ENCODE peak calls at places on chromosomes 13 and 19, in ten cellular contexts. V, Q, C, Y, W, Z, K, L, O and R are unnamed samples.
A peak's percentile ranks its signal among the peaks of the same experiment; 100 is the strongest.

GRCh38 chr13:20258208-20258962 is 26.3 kb upstream of the GJB6 start:
- DNase-seq in V (no peak), Q (no peak), C (no peak), Y (no peak), W (no peak), Z (no peak), K (no peak), L (no peak), O (no peak), R (no peak)

GRCh38 chr13:42681394-42681793 is 100.0 kb upstream of the FAM216B start:
- DNase-seq in V (no peak), Q (no peak), C (no peak), Y (no peak), W (no peak), Z (no peak), K (no peak), L (no peak), O (no peak), R (no peak)

GRCh38 chr13:30567072-30567471 is 50.6 kb upstream of the USPL1 start:
- DNase-seq in V (no peak), Q (no peak), C (no peak), Y (no peak), W (no peak), Z (no peak), K (no peak), L (no peak), O (no peak), R (no peak)

GRCh38 chr13:46685006-46685730 is 111.8 kb downstream of the ESD start:
- DNase-seq in V (no peak), Q (no peak), C (no peak), Y (no peak), W (no peak), Z (no peak), K (no peak), L (no peak), O (no peak), R (no peak)

GRCh38 chr13:23667750-23668149 is 97.5 kb downstream of the TNFRSF19 start:
- DNase-seq in V (no peak), Q (no peak), C (no peak), Y (no peak), W (no peak), Z (no peak), K (no peak), L (no peak), O (no peak), R (no peak)

GRCh38 chr13:57627663-57628062 is 3.9 kb upstream of the PCDH17 start:
- DNase-seq in V (no peak), Q (no peak), C (peak; percentile 41), Y (peak; percentile 1), W (no peak), Z (no peak), K (no peak), L (no peak), O (no peak), R (no peak)

GRCh38 chr13:44974056-44974798 is 15.0 kb downstream of the NUFIP1 start:
- DNase-seq in V (no peak), Q (no peak), C (no peak), Y (peak; percentile 47), W (no peak), Z (no peak), K (no peak), L (no peak), O (no peak), R (no peak)

GRCh38 chr19:41689993-41690800 is 2.1 kb upstream of the CEACAM7 start:
- DNase-seq in V (no peak), Q (no peak), C (no peak), Y (no peak), W (no peak), Z (no peak), K (no peak), L (no peak), O (no peak), R (no peak)

GRCh38 chr13:50236898-50237318 is 221.7 kb downstream of the KCNRG start:
- DNase-seq in V (no peak), Q (peak; percentile 60), C (no peak), Y (no peak), W (no peak), Z (no peak), K (no peak), L (no peak), O (no peak), R (no peak)

GRCh38 chr19:39993605-39994004 is 3.3 kb upstream of the ZNF546 start:
- DNase-seq in V (no peak), Q (no peak), C (no peak), Y (no peak), W (no peak), Z (no peak), K (no peak), L (no peak), O (no peak), R (no peak)

GRCh38 chr13:76939215-76939614 is 9.1 kb upstream of the ACOD1 start:
- DNase-seq in V (no peak), Q (no peak), C (peak; percentile 13), Y (peak; percentile 58), W (no peak), Z (no peak), K (no peak), L (no peak), O (no peak), R (no peak)

GRCh38 chr13:41614671-41615519 is 157.5 kb downstream of the RGCC start:
- DNase-seq in V (no peak), Q (no peak), C (peak; percentile 12), Y (peak; percentile 60), W (no peak), Z (no peak), K (no peak), L (peak; percentile 57), O (peak; percentile 38), R (no peak)

GRCh38 chr13:100547805-100548204 is 40.8 kb downstream of the GGACT start:
- DNase-seq in V (no peak), Q (no peak), C (no peak), Y (peak; percentile 59), W (no peak), Z (peak; percentile 32), K (no peak), L (no peak), O (no peak), R (no peak)

GRCh38 chr13:24076124-24076523 is 84.4 kb upstream of the SPATA13 start:
- DNase-seq in V (no peak), Q (no peak), C (peak; percentile 13), Y (peak; percentile 27), W (no peak), Z (no peak), K (no peak), L (no peak), O (no peak), R (no peak)

GRCh38 chr19:42420055-42420544 is 7.1 kb downstream of the LIPE start:
- DNase-seq in V (peak; percentile 65), Q (peak; percentile 87), C (peak; percentile 53), Y (peak; percentile 72), W (no peak), Z (no peak), K (no peak), L (no peak), O (peak; percentile 39), R (peak; percentile 61)

GRCh38 chr13:21364357-21364756 is 94.7 kb downstream of the ZDHHC20 start:
- DNase-seq in V (no peak), Q (no peak), C (no peak), Y (no peak), W (no peak), Z (no peak), K (no peak), L (no peak), O (no peak), R (no peak)

GRCh38 chr19:10923503-10924076 is 4.8 kb downstream of the YIPF2 start:
- DNase-seq in V (no peak), Q (no peak), C (no peak), Y (no peak), W (no peak), Z (no peak), K (no peak), L (no peak), O (no peak), R (no peak)

GRCh38 chr19:5917431-5918107 is 3.5 kb downstream of the CAPS start:
- DNase-seq in V (no peak), Q (no peak), C (no peak), Y (no peak), W (no peak), Z (no peak), K (no peak), L (no peak), O (no peak), R (no peak)

GRCh38 chr13:26967119-26968038 is 204.2 kb downstream of the USP12 start:
- DNase-seq in V (peak; percentile 37), Q (no peak), C (no peak), Y (peak; percentile 39), W (no peak), Z (no peak), K (no peak), L (peak; percentile 30), O (peak; percentile 82), R (no peak)

GRCh38 chr19:35093941-35094647 is 21.5 kb upstream of the FXYD3 start:
- DNase-seq in V (peak; percentile 6), Q (no peak), C (no peak), Y (no peak), W (no peak), Z (no peak), K (no peak), L (no peak), O (no peak), R (no peak)
- TF ChIP-seq CTCF in V (no peak), Q (no peak), C (no peak), Y (no peak), W (no peak), Z (no peak), K (no peak), L (no peak), O (no peak), R (no peak)

GRCh38 chr13:90591260-90591926 is 756.1 kb upstream of the MIR17HG start:
- DNase-seq in V (no peak), Q (no peak), C (peak; percentile 31), Y (no peak), W (no peak), Z (no peak), K (no peak), L (no peak), O (no peak), R (no peak)
- TF ChIP-seq CTCF in V (no peak), Q (no peak), C (peak; percentile 33), Y (no peak), W (no peak), Z (no peak), K (no peak), L (no peak), O (no peak), R (no peak)

GRCh38 chr19:8334458-8335342 is 8.4 kb downstream of the KANK3 start:
- DNase-seq in V (peak; percentile 73), Q (peak; percentile 62), C (peak; percentile 87), Y (peak; percentile 92), W (no peak), Z (no peak), K (no peak), L (no peak), O (no peak), R (no peak)
- TF ChIP-seq CTCF in V (no peak), Q (no peak), C (no peak), Y (no peak), W (no peak), Z (no peak), K (no peak), L (no peak), O (no peak), R (no peak)

DNA sequence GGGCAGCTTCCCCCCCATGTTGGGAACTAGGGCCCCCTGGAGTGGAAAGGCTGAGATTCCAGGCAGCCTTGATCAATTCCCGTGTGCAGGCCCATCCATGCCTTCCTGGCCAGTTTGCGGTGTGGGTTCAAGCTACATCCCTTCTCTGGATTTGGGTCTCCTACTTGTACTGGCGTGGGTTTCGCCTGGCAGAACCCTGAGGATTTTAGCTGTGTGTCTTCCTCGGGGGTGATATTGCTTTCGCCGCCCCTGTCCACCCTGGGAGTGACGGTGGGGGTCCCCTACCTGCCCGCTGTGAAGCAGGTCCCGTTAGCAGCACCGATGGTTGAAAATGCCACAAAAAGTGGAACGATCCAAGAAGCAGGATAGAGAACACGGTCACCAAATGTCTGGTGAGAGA is 11.4 kb downstream of the SLC7A9 start:
- DNase-seq in V (no peak), Q (no peak), C (no peak), Y (no peak), W (no peak), Z (no peak), K (no peak), L (no peak), O (no peak), R (no peak)
- TF ChIP-seq CTCF in V (no peak), Q (no peak), C (no peak), Y (no peak), W (no peak), Z (no peak), K (no peak), L (no peak), O (no peak), R (no peak)